ENCODE peak calls at places on chromosome 17, in ten cellular contexts. W is mucosa of descending colon; Q is stimulated activated CD8-positive, alpha-beta memory T cell treated with anti-CD3 and anti-CD28 coated beads, Interleukin-4, amount 100 ng/mL, for 1 hour; T is hepatocyte; P is activated naive CD4-positive, alpha-beta T cell; L is Peyer's patch; C is fibroblast of pulmonary artery; O is CD8-positive, alpha-beta memory T cell; J is anterior cingulate cortex; N is WTC11. U is an unnamed sample.

GRCh38 chr17:55540414-55541091 is 29.3 kb upstream of the SMIM36 start:
- DNase-seq in T (peak; percentile 11), J (no peak), C (peak; percentile 31), L (no peak), W (no peak), Q (no peak), O (no peak), P (no peak), N (no peak), U (peak; percentile 23)

GRCh38 chr17:1498869-1499268 is 6.4 kb upstream of the MYO1C start:
- DNase-seq in W (peak; percentile 20), C (peak; percentile 56), J (no peak), O (no peak), T (no peak), N (no peak), P (no peak), L (no peak), Q (no peak), U (no peak)

GRCh38 chr17:67105213-67105612 is 60.9 kb downstream of the CACNG1 start:
- DNase-seq in W (no peak), N (no peak), C (peak; percentile 68), L (no peak), T (no peak), P (no peak), Q (no peak), J (no peak), O (no peak), U (no peak)

GRCh38 chr17:50380369-50381259 is 7.6 kb downstream of the EME1 start:
- DNase-seq in O (no peak), Q (no peak), N (no peak), W (no peak), C (no peak), L (no peak), T (no peak), J (no peak), P (no peak), U (no peak)

GRCh38 chr17:72419866-72420774 is 299.3 kb downstream of the SOX9 start:
- DNase-seq in Q (no peak), P (no peak), T (peak; percentile 57), C (no peak), L (no peak), W (no peak), J (no peak), N (no peak), O (no peak), U (no peak)

GRCh38 chr17:42248351-42249179 is 27.6 kb downstream of the STAT5B start:
- DNase-seq in O (peak; percentile 85), T (peak; percentile 77), J (peak; percentile 70), N (no peak), W (no peak), Q (peak; percentile 42), L (peak; percentile 85), P (peak; percentile 18), C (peak; percentile 98), U (peak; percentile 82)

GRCh38 chr17:64090144-64090543 is 39.8 kb downstream of the ERN1 start:
- DNase-seq in N (no peak), P (no peak), J (no peak), T (no peak), L (no peak), C (no peak), Q (no peak), O (no peak), W (no peak), U (no peak)

GRCh38 chr17:6603746-6604325 is 36.7 kb downstream of the KIAA0753 start:
- DNase-seq in C (peak; percentile 22), L (no peak), P (no peak), W (no peak), T (peak; percentile 8), N (no peak), O (no peak), J (no peak), Q (no peak), U (no peak)

GRCh38 chr17:5881849-5882248 is 188.3 kb upstream of the WSCD1 start:
- DNase-seq in W (no peak), Q (no peak), L (no peak), O (no peak), T (no peak), N (no peak), J (no peak), P (no peak), C (no peak), U (no peak)

GRCh38 chr17:7081341-7082062 is 1.5 kb upstream of the CLEC10A start:
- DNase-seq in O (peak; percentile 51), J (no peak), L (peak; percentile 33), T (no peak), N (no peak), W (no peak), P (no peak), Q (peak; percentile 15), C (no peak), U (no peak)

GRCh38 chr17:19537116-19537515 is 3.5 kb downstream of the SLC47A1 start:
- DNase-seq in L (no peak), J (no peak), T (no peak), N (no peak), O (no peak), Q (no peak), P (no peak), C (no peak), W (no peak), U (peak; percentile 89)

GRCh38 chr17:53462393-53462811 is 360.3 kb upstream of the KIF2B start:
- DNase-seq in N (no peak), W (no peak), P (no peak), L (no peak), T (no peak), C (peak; percentile 45), O (no peak), J (no peak), Q (no peak), U (peak; percentile 4)

GRCh38 chr17:48333034-48333491 is 97.0 kb downstream of the SKAP1 start:
- DNase-seq in O (no peak), C (peak; percentile 4), Q (no peak), P (no peak), L (no peak), T (no peak), N (no peak), W (no peak), J (no peak), U (no peak)

U was measured in left kidney.